ENCODE peak calls at places on chromosomes 5 and 9, in seven cellular contexts. R is T-helper 9 cell, I is fibroblast of pulmonary artery, W is GM20000, J is NCI-H1105, C is AG20443, Q is non-pigmented ciliary epithelial cell. F is an unnamed sample.

GRCh38 chr5:119049824-119050449 is 20.9 kb upstream of the DMXL1 start:
- DNase-seq in R (no peak), C (peak), W (no peak), I (peak), J (no peak), Q (peak), F (no peak)

GRCh38 chr9:125536184-125537152 is 170.5 kb downstream of the MAPKAP1 start:
- DNase-seq in W (no peak), I (no peak), Q (no peak), C (no peak), R (no peak), J (no peak), F (no peak)

GRCh38 chr9:93115486-93115885 is 18.6 kb downstream of the NINJ1 start:
- DNase-seq in C (no peak), W (no peak), R (no peak), I (no peak), J (no peak), Q (no peak), F (no peak)

GRCh38 chr5:64900618-64901017 is 131.9 kb downstream of the CWC27 start:
- DNase-seq in R (no peak), J (no peak), C (no peak), Q (no peak), I (peak), W (no peak), F (no peak)

GRCh38 chr9:119088002-119088401 is 281.2 kb downstream of the BRINP1 start:
- DNase-seq in C (no peak), J (no peak), W (no peak), Q (no peak), R (no peak), I (no peak), F (no peak)

GRCh38 chr5:142869883-142870282 is 99.7 kb downstream of the ARHGAP26 start:
- DNase-seq in I (no peak), Q (no peak), J (no peak), C (no peak), R (no peak), W (no peak), F (peak)

GRCh38 chr5:56815657-56816545 is 552 bp downstream of the MAP3K1 start:
- DNase-seq in W (peak), J (no peak), C (no peak), I (peak), R (peak), Q (no peak), F (no peak)

GRCh38 chr5:131521252-131521651 is 113.8 kb downstream of the RAPGEF6 start:
- DNase-seq in J (no peak), R (no peak), I (no peak), C (peak), W (no peak), Q (peak), F (no peak)

GRCh38 chr9:126508928-126509327 is 104.8 kb upstream of the LMX1B start:
- DNase-seq in W (no peak), Q (no peak), I (no peak), C (no peak), R (no peak), J (no peak), F (no peak)

GRCh38 chr9:122975196-122975595 is 34.4 kb downstream of the RABGAP1 start:
- DNase-seq in J (no peak), Q (no peak), R (no peak), W (no peak), C (no peak), I (no peak), F (no peak)

GRCh38 chr5:123125953-123126352 is 36.9 kb downstream of the PRDM6 start:
- DNase-seq in C (peak), W (no peak), R (no peak), J (no peak), Q (peak), I (peak), F (no peak)

GRCh38 chr5:14406554-14406849 is 175.1 kb upstream of the OTULINL start:
- DNase-seq in I (peak), J (no peak), C (peak), R (no peak), W (no peak), Q (peak), F (no peak)

GRCh38 chr5:141762790-141763368 is 80.8 kb upstream of the ARAP3 start:
- DNase-seq in Q (no peak), I (peak), W (peak), R (no peak), J (no peak), C (no peak), F (no peak)

GRCh38 chr5:151675225-151675955 is 11.3 kb downstream of the SPARC start:
- DNase-seq in I (peak), C (no peak), W (peak), R (no peak), J (no peak), Q (no peak), F (no peak)

GRCh38 chr5:134477462-134478245 is 47.8 kb upstream of the JADE2 start:
- DNase-seq in J (no peak), I (no peak), W (no peak), Q (no peak), R (no peak), C (no peak), F (no peak)

GRCh38 chr9:137339606-137340462 is 37.8 kb upstream of the NRARP start:
- DNase-seq in R (no peak), Q (no peak), W (no peak), J (no peak), C (no peak), I (peak), F (no peak)

GRCh38 chr9:127608104-127608966 is 3.7 kb upstream of the STXBP1 start:
- DNase-seq in J (peak), Q (no peak), I (peak), C (peak), R (peak), W (peak), F (peak)

GRCh38 chr9:129761901-129762359 is 9.1 kb upstream of the PTGES start:
- DNase-seq in R (no peak), C (peak), W (no peak), Q (no peak), J (no peak), I (peak), F (no peak)

GRCh38 chr9:2800385-2801179 is 43.3 kb downstream of the PUM3 start:
- DNase-seq in C (peak), R (no peak), I (peak), Q (no peak), J (no peak), W (no peak), F (no peak)

GRCh38 chr9:120365386-120365785 is 214.6 kb downstream of the CDK5RAP2 start:
- DNase-seq in R (no peak), C (no peak), W (no peak), I (no peak), J (no peak), Q (no peak), F (no peak)

GRCh38 chr5:73654861-73655318 is 28.9 kb downstream of the ARHGEF28 start:
- DNase-seq in Q (no peak), R (no peak), J (no peak), C (no peak), I (no peak), W (no peak), F (no peak)

GRCh38 chr9:129583308-129584038 is 37.4 kb downstream of the C9orf50 start:
- DNase-seq in W (no peak), I (peak), Q (no peak), C (no peak), R (no peak), J (no peak), F (no peak)

GRCh38 chr5:2550479-2550878 is 201.0 kb downstream of the IRX2 start:
- DNase-seq in Q (no peak), C (no peak), I (no peak), W (no peak), J (peak), R (no peak), F (peak)

GRCh38 chr5:72692273-72692672 is 124.2 kb upstream of the TNPO1 start:
- DNase-seq in J (no peak), I (peak), R (no peak), C (peak), Q (no peak), W (no peak), F (no peak)

GRCh38 chr9:133458643-133459312 is 1.0 kb upstream of the CACFD1 start:
- DNase-seq in W (no peak), I (no peak), C (no peak), R (no peak), J (no peak), Q (no peak), F (no peak)

GRCh38 chr9:34633851-34634550 is 3.6 kb downstream of the SIGMAR1 start:
- DNase-seq in R (peak), Q (peak), C (peak), J (peak), W (peak), I (peak), F (peak)

GRCh38 chr9:137434498-137435380 is 6.4 kb downstream of the ENTPD8 start:
- DNase-seq in C (no peak), Q (no peak), J (no peak), W (no peak), R (no peak), I (no peak), F (no peak)

F was measured in LNCaP clone FGC.